ENCODE peak calls at places on chromosomes 1 and 21, in eight cellular contexts. H, N, G, F, T, O, L and Q are unnamed samples.

GRCh38 chr1:243508303-243508713 is 252.5 kb downstream of the SDCCAG8 start:
- DNase-seq in H (peak), N (no peak), G (no peak), F (no peak), T (no peak), O (no peak), L (no peak), Q (peak)

GRCh38 chr1:14848621-14849020 is 250.1 kb downstream of the KAZN start:
- DNase-seq in H (no peak), N (no peak), G (no peak), F (no peak), T (no peak), O (no peak), L (no peak), Q (no peak)

GRCh38 chr1:61182049-61182448 is 99.7 kb downstream of the NFIA start:
- DNase-seq in H (no peak), N (peak), G (no peak), F (no peak), T (no peak), O (peak), L (no peak), Q (no peak)

GRCh38 chr1:75625795-75626194 is 14.9 kb upstream of the SLC44A5 start:
- DNase-seq in H (no peak), N (no peak), G (no peak), F (no peak), T (no peak), O (no peak), L (no peak), Q (no peak)

GRCh38 chr1:170619167-170620030 is 44.5 kb upstream of the PRRX1 start:
- DNase-seq in H (no peak), N (peak), G (no peak), F (no peak), T (no peak), O (no peak), L (peak), Q (no peak)

GRCh38 chr1:192235127-192235526 is 76.9 kb downstream of the RGS18 start:
- DNase-seq in H (no peak), N (no peak), G (no peak), F (no peak), T (no peak), O (no peak), L (no peak), Q (no peak)

GRCh38 chr1:19799233-19799876 is 361 bp downstream of the TMCO4 start:
- DNase-seq in H (peak), N (peak), G (peak), F (peak), T (no peak), O (peak), L (peak), Q (no peak)

GRCh38 chr1:229258031-229258850 is 12.7 kb upstream of the RAB4A start:
- DNase-seq in H (no peak), N (peak), G (no peak), F (peak), T (no peak), O (peak), L (peak), Q (peak)

GRCh38 chr1:65882091-65882490 is 89.4 kb downstream of the PDE4B start:
- DNase-seq in H (no peak), N (peak), G (no peak), F (no peak), T (no peak), O (no peak), L (no peak), Q (no peak)

GRCh38 chr1:2451744-2452582 is 24.1 kb upstream of the PLCH2 start:
- DNase-seq in H (no peak), N (peak), G (no peak), F (peak), T (no peak), O (peak), L (peak), Q (no peak)

GRCh38 chr1:15412843-15413242 is 3.2 kb downstream of the EFHD2 start:
- DNase-seq in H (peak), N (no peak), G (peak), F (no peak), T (no peak), O (no peak), L (no peak), Q (no peak)

GRCh38 chr1:216216304-216216703 is 206.9 kb downstream of the USH2A start:
- DNase-seq in H (no peak), N (no peak), G (no peak), F (no peak), T (no peak), O (peak), L (no peak), Q (no peak)

GRCh38 chr1:245142171-245142798 is 12.5 kb upstream of the KIF26B start:
- DNase-seq in H (no peak), N (no peak), G (no peak), F (no peak), T (no peak), O (no peak), L (no peak), Q (no peak)

GRCh38 chr1:58768332-58768731 is 15.5 kb downstream of the JUN start:
- DNase-seq in H (no peak), N (peak), G (no peak), F (no peak), T (no peak), O (no peak), L (no peak), Q (no peak)

GRCh38 chr1:157147906-157148717 is 9.9 kb upstream of the ETV3 start:
- DNase-seq in H (no peak), N (peak), G (no peak), F (no peak), T (no peak), O (no peak), L (peak), Q (no peak)

GRCh38 chr1:53172751-53173498 is 23.7 kb upstream of the CPT2 start:
- DNase-seq in H (no peak), N (peak), G (no peak), F (no peak), T (no peak), O (no peak), L (peak), Q (peak)

GRCh38 chr21:37878946-37879660 is 37.2 kb downstream of the KCNJ6 start:
- DNase-seq in H (no peak), N (peak), G (no peak), F (no peak), T (no peak), O (peak), L (peak), Q (no peak)

GRCh38 chr21:14096577-14096976 is 114.2 kb downstream of the LIPI start:
- DNase-seq in H (no peak), N (no peak), G (no peak), F (no peak), T (no peak), O (no peak), L (no peak), Q (no peak)

GRCh38 chr1:100606438-100606837 is 68.5 kb downstream of the GPR88 start:
- DNase-seq in H (no peak), N (peak), G (no peak), F (peak), T (no peak), O (peak), L (peak), Q (no peak)

GRCh38 chr21:39314155-39315027 is 959 bp upstream of the BRWD1 start:
- DNase-seq in H (no peak), N (peak), G (no peak), F (no peak), T (no peak), O (peak), L (peak), Q (peak)

GRCh38 chr1:88892146-88892877 is 945 bp upstream of the GTF2B start:
- DNase-seq in H (no peak), N (peak), G (no peak), F (no peak), T (no peak), O (no peak), L (peak), Q (no peak)

GRCh38 chr1:231028676-231029075 is 11.4 kb downstream of the FAM89A start:
- DNase-seq in H (no peak), N (no peak), G (no peak), F (no peak), T (no peak), O (no peak), L (no peak), Q (no peak)

GRCh38 chr1:41653574-41653973 is 169.1 kb upstream of the EDN2 start:
- DNase-seq in H (no peak), N (no peak), G (no peak), F (no peak), T (no peak), O (no peak), L (no peak), Q (no peak)

GRCh38 chr1:151620286-151620685 is 8.4 kb downstream of the SNX27 start:
- DNase-seq in H (no peak), N (peak), G (no peak), F (no peak), T (no peak), O (no peak), L (no peak), Q (no peak)

GRCh38 chr1:246579818-246580217 is 13.6 kb downstream of the CNST start:
- DNase-seq in H (no peak), N (peak), G (no peak), F (no peak), T (no peak), O (no peak), L (no peak), Q (peak)

GRCh38 chr1:61581241-61581640 is 143.7 kb downstream of the TM2D1 start:
- DNase-seq in H (no peak), N (no peak), G (no peak), F (no peak), T (no peak), O (no peak), L (no peak), Q (no peak)

GRCh38 chr1:227557962-227558806 is 5.2 kb upstream of the ZNF678 start:
- DNase-seq in H (no peak), N (no peak), G (peak), F (no peak), T (no peak), O (no peak), L (no peak), Q (no peak)

GRCh38 chr1:182430263-182431068 is 19.5 kb upstream of the RGSL1 start:
- DNase-seq in H (no peak), N (no peak), G (no peak), F (no peak), T (no peak), O (no peak), L (peak), Q (no peak)

GRCh38 chr21:46046471-46046870 is 51.4 kb upstream of the COL6A2 start:
- DNase-seq in H (no peak), N (no peak), G (peak), F (no peak), T (no peak), O (no peak), L (no peak), Q (no peak)

GRCh38 chr1:89407355-89407754 is 43.5 kb downstream of the GBP6 start:
- DNase-seq in H (no peak), N (peak), G (no peak), F (no peak), T (no peak), O (no peak), L (no peak), Q (no peak)

GRCh38 chr1:189654906-189655305 is 822.8 kb downstream of the BRINP3 start:
- DNase-seq in H (no peak), N (no peak), G (no peak), F (no peak), T (no peak), O (peak), L (peak), Q (no peak)

GRCh38 chr1:42927920-42928505 is 30.7 kb downstream of the SLC2A1 start:
- DNase-seq in H (no peak), N (no peak), G (no peak), F (no peak), T (no peak), O (no peak), L (no peak), Q (no peak)

GRCh38 chr1:230863449-230863848 is 4.9 kb downstream of the C1orf198 start:
- DNase-seq in H (peak), N (no peak), G (peak), F (no peak), T (no peak), O (peak), L (peak), Q (no peak)

GRCh38 chr21:35075546-35075945 is 26.4 kb upstream of the RUNX1 start:
- DNase-seq in H (no peak), N (peak), G (no peak), F (no peak), T (no peak), O (peak), L (no peak), Q (no peak)

GRCh38 chr1:44293761-44294315 is 61.2 kb downstream of the ERI3 start:
- DNase-seq in H (no peak), N (no peak), G (no peak), F (no peak), T (no peak), O (no peak), L (no peak), Q (no peak)

GRCh38 chr1:241212624-241213023 is 144.4 kb downstream of the RGS7 start:
- DNase-seq in H (no peak), N (no peak), G (no peak), F (no peak), T (no peak), O (no peak), L (no peak), Q (no peak)

GRCh38 chr1:231186356-231187115 is 24.7 kb downstream of the TRIM67 start:
- DNase-seq in H (peak), N (no peak), G (no peak), F (no peak), T (no peak), O (no peak), L (no peak), Q (no peak)

GRCh38 chr1:205162301-205162700 is 40.5 kb upstream of the RBBP5 start:
- DNase-seq in H (no peak), N (peak), G (no peak), F (no peak), T (no peak), O (no peak), L (no peak), Q (no peak)

GRCh38 chr1:54604572-54605370 is 18.6 kb downstream of the FAM151A start:
- DNase-seq in H (peak), N (no peak), G (peak), F (no peak), T (no peak), O (no peak), L (peak), Q (no peak)

GRCh38 chr1:108057536-108057935 is 92.6 kb upstream of the VAV3 start:
- DNase-seq in H (no peak), N (no peak), G (no peak), F (no peak), T (no peak), O (no peak), L (no peak), Q (no peak)

GRCh38 chr1:63004868-63005267 is 220.9 kb downstream of the ATG4C start:
- DNase-seq in H (no peak), N (no peak), G (no peak), F (no peak), T (no peak), O (peak), L (peak), Q (peak)
- TF ChIP-seq CTCF in H (no peak), N (peak), G (no peak), F (peak), T (no peak), O (no peak), L (peak), Q (no peak)

DNA sequence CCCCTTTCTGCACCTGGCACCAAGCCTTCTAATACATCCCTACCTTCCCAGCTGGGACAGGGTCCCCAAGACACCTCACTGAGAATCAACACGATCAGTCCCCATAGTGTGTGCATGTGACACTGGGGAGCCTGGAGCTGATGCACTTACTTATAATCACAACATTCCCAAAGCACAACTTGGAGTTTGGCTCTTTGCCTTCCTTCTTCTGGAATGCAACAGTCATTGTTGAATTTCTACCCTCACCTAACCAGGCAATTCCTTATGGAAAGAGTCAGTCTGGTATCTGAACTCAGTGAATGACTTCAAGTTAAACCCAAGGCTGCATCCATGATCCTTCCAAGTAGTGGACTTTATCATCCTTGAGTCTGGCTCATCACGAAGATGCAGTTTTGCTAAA is 86.1 kb downstream of the DSCAM start:
- DNase-seq in H (no peak), N (peak), G (no peak), F (no peak), T (no peak), O (no peak), L (no peak), Q (no peak)
- TF ChIP-seq CTCF in H (no peak), N (no peak), G (no peak), F (no peak), T (no peak), O (no peak), L (no peak), Q (no peak)

DNA sequence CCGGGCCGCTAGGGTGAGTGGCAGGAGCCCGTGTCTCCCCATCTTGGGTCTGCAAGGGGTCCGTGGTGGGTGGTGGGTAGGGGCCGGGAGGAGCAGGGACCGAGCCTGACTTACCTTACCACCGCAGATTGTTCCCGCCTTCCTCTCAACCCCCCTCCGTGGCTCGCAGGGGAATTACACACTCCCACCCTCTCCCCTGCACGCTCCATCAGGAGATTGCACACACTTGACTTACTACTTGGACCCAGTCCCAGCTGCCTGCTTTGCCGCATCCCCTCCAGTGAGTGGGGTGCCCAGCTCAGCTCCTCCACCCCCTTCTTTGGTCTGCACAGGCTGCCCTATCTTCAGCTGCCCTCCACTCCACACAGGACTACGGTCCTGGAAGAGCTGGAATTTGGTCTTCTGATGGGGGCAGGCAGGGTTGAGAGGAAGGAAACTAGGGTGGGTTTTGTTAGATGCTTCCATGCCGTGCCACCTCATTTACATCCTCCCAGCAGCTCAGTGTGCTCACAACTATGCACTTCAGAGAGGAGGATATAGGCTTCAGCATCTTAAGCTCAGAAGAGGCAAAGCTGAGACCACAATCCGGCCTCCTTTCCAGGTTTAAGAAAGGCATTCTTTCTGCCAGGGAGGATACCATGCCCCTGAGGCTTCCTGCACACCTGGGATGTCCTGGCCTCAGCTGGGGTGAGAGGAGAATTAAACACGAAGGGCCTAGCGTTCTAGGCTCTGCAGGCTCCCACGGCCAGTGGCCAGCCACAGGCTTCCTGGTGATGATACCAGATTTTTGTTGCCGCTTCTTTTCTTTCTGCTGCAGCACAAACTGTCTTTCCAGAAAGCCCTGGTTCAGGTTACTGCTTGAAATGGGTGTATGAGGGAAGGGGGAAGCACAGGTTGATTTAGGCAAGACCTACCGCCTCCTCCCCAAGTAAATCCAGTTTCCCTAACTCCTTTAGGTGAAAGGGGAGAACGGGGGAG is 2.3 kb downstream of the KCNC4 start:
- DNase-seq in H (no peak), N (no peak), G (no peak), F (no peak), T (no peak), O (no peak), L (no peak), Q (no peak)
- TF ChIP-seq CTCF in H (no peak), N (no peak), G (no peak), F (no peak), T (no peak), O (no peak), L (no peak), Q (no peak)

GRCh38 chr1:57072775-57073174 is 107.0 kb upstream of the C8B start:
- DNase-seq in H (no peak), N (no peak), G (no peak), F (no peak), T (no peak), O (no peak), L (peak), Q (no peak)
- TF ChIP-seq CTCF in H (no peak), N (peak), G (no peak), F (no peak), T (no peak), O (no peak), L (peak), Q (no peak)